ENCODE peak calls at places on chromosomes 4 and X, in eight cellular contexts. F, M, E, C, U, V, Z and N are unnamed samples.

GRCh38 chr4:38237139-38237538 is 276.9 kb downstream of the PTTG2 start:
- DNase-seq in M (no peak), U (no peak), V (no peak), E (no peak), C (no peak), F (peak; percentile 3), Z (peak; percentile 35), N (peak; percentile 8)

GRCh38 chr4:41321216-41321945 is 64.7 kb downstream of the UCHL1 start:
- DNase-seq in C (no peak), E (no peak), F (no peak), Z (no peak), M (no peak), U (no peak), V (no peak), N (no peak)

GRCh38 chrX:27966492-27966891 is 14.8 kb downstream of the DCAF8L1 start:
- DNase-seq in U (no peak), V (no peak), E (no peak), C (no peak), M (no peak), Z (no peak), F (no peak), N (no peak)

GRCh38 chrX:4935846-4936245 is 1222.4 kb upstream of the PRKX start:
- DNase-seq in C (no peak), F (no peak), U (no peak), M (no peak), E (no peak), Z (no peak), V (no peak), N (peak; percentile 92)

GRCh38 chrX:66672106-66672505 is 33.2 kb upstream of the EDA2R start:
- DNase-seq in U (no peak), C (no peak), Z (no peak), F (no peak), M (no peak), E (no peak), V (no peak), N (no peak)

GRCh38 chr4:41681054-41681453 is 67.5 kb downstream of the PHOX2B start:
- DNase-seq in U (no peak), C (no peak), M (no peak), E (no peak), Z (no peak), F (no peak), V (no peak), N (no peak)

GRCh38 chr4:171266666-171267065 is 546.5 kb upstream of the GALNTL6 start:
- DNase-seq in F (no peak), U (no peak), C (no peak), Z (no peak), M (no peak), V (no peak), E (no peak), N (no peak)

GRCh38 chr4:11424000-11424399 is 4.7 kb downstream of the HS3ST1 start:
- DNase-seq in V (peak; percentile 53), U (peak; percentile 28), C (no peak), F (peak; percentile 81), Z (peak; percentile 39), E (peak; percentile 25), M (no peak), N (peak; percentile 40)

GRCh38 chrX:31124536-31124935 is 52.7 kb upstream of the FTHL17 start:
- DNase-seq in V (no peak), E (no peak), C (no peak), F (no peak), Z (no peak), U (no peak), M (no peak), N (no peak)

GRCh38 chr4:147799986-147800555 is 68.2 kb downstream of the ARHGAP10 start:
- DNase-seq in F (no peak), C (peak; percentile 92), V (no peak), U (no peak), Z (no peak), M (no peak), E (no peak), N (no peak)

GRCh38 chr4:87304659-87305277 is 17.9 kb downstream of the HSD17B13 start:
- DNase-seq in M (no peak), E (peak; percentile 6), Z (no peak), V (no peak), F (no peak), C (no peak), U (no peak), N (no peak)

GRCh38 chr4:2343476-2343875 is 75.0 kb downstream of the ZFYVE28 start:
- DNase-seq in E (no peak), M (no peak), U (no peak), C (no peak), V (no peak), F (no peak), Z (no peak), N (no peak)

GRCh38 chrX:45445745-45446412 is 245.2 kb upstream of the DIPK2B start:
- DNase-seq in E (no peak), Z (no peak), C (no peak), M (peak; percentile 49), U (no peak), F (no peak), V (no peak), N (peak; percentile 0)
- TF ChIP-seq REST in E (no peak), Z (no peak), C (no peak), M (no peak), U (no peak), F (no peak), V (peak; percentile 48), N (no peak)

GRCh38 chr4:54937501-54937900 is 187.9 kb downstream of the KDR start:
- DNase-seq in E (no peak), F (no peak), V (no peak), C (no peak), Z (no peak), U (peak; percentile 7), M (no peak), N (no peak)
- TF ChIP-seq REST in E (no peak), F (no peak), V (no peak), C (no peak), Z (no peak), U (no peak), M (no peak), N (no peak)

DNA sequence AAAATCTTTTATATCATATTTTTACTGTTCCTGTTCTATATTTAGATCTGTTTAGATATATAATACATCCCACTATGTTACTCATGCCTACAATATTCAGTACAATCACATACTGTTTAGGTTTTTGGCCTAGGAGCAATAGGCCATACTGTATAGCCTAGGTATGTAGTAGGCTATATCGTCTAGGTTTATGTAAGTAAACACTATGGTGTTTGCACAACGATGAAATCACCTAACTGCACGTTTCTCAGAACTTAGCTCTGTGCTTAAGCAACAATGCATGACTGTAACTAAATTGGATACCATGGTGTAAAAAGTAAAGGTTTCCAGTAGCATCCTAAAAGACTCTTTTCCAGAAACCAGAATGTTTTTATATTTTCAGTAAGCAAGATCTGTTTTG is 235.9 kb upstream of the SLIT2 start:
- DNase-seq in M (no peak), F (no peak), U (no peak), E (no peak), V (no peak), C (no peak), Z (no peak), N (no peak)
- TF ChIP-seq REST in M (no peak), F (no peak), U (no peak), E (no peak), V (no peak), C (no peak), Z (no peak), N (no peak)

GRCh38 chr4:179029683-179030082 is 1587.4 kb upstream of the AGA start:
- DNase-seq in M (no peak), E (no peak), F (no peak), C (no peak), U (no peak), V (no peak), Z (no peak), N (no peak)
- TF ChIP-seq REST in M (no peak), E (no peak), F (no peak), C (no peak), U (no peak), V (no peak), Z (no peak), N (no peak)